ENCODE peak calls at places on chromosomes 12 and 14, in nine cellular contexts. O, B, H, K, Z, A, X, S and V are unnamed samples.

GRCh38 chr12:14846042-14846587 is 2.8 kb upstream of the ART4 start:
- DNase-seq in O (no peak), B (peak), H (no peak), K (no peak), Z (no peak), A (no peak), X (peak), S (no peak), V (peak)

GRCh38 chr14:63726499-63726898 is 1.4 kb downstream of the SGPP1 start:
- DNase-seq in O (no peak), B (peak), H (no peak), K (no peak), Z (no peak), A (no peak), X (no peak), S (no peak), V (no peak)

GRCh38 chr12:80411787-80412186 is 32.2 kb upstream of the PTPRQ start:
- DNase-seq in O (no peak), B (no peak), H (no peak), K (no peak), Z (no peak), A (no peak), X (no peak), S (no peak), V (no peak)

GRCh38 chr12:124869011-124869665 is 5.5 kb upstream of the SCARB1 start:
- DNase-seq in O (no peak), B (peak), H (no peak), K (no peak), Z (no peak), A (peak), X (no peak), S (no peak), V (peak)

GRCh38 chr14:86035882-86036281 is 505.9 kb downstream of the FLRT2 start:
- DNase-seq in O (peak), B (peak), H (no peak), K (peak), Z (no peak), A (peak), X (no peak), S (no peak), V (peak)

GRCh38 chr12:91383106-91383505 is 200.5 kb upstream of the DCN start:
- DNase-seq in O (peak), B (no peak), H (no peak), K (no peak), Z (no peak), A (no peak), X (no peak), S (no peak), V (no peak)

GRCh38 chr12:56198836-56199235 is 9.6 kb upstream of the SMARCC2 start:
- DNase-seq in O (no peak), B (no peak), H (no peak), K (no peak), Z (no peak), A (no peak), X (peak), S (no peak), V (no peak)

GRCh38 chr12:130832561-130833209 is 6.4 kb downstream of the STX2 start:
- DNase-seq in O (peak), B (peak), H (no peak), K (no peak), Z (peak), A (no peak), X (peak), S (no peak), V (peak)

GRCh38 chr14:78644824-78645559 is 474.8 kb downstream of the NRXN3 start:
- DNase-seq in O (no peak), B (no peak), H (no peak), K (no peak), Z (no peak), A (peak), X (no peak), S (no peak), V (no peak)

GRCh38 chr12:62446741-62447452 is 19.7 kb upstream of the MON2 start:
- DNase-seq in O (no peak), B (peak), H (no peak), K (no peak), Z (no peak), A (no peak), X (no peak), S (no peak), V (peak)

GRCh38 chr12:53428741-53429140 is 5.1 kb downstream of the AMHR2 start:
- DNase-seq in O (no peak), B (no peak), H (no peak), K (no peak), Z (no peak), A (no peak), X (no peak), S (no peak), V (no peak)

GRCh38 chr12:47834199-47835016 is 14.7 kb upstream of the HDAC7 start:
- DNase-seq in O (no peak), B (no peak), H (no peak), K (no peak), Z (no peak), A (no peak), X (no peak), S (no peak), V (no peak)

GRCh38 chr12:54232790-54233189 is 44.0 kb upstream of the SMUG1 start:
- DNase-seq in O (peak), B (no peak), H (no peak), K (no peak), Z (no peak), A (no peak), X (peak), S (no peak), V (no peak)

GRCh38 chr12:28130625-28131598 is 59.3 kb upstream of the CCDC91 start:
- DNase-seq in O (peak), B (peak), H (no peak), K (no peak), Z (peak), A (no peak), X (peak), S (no peak), V (no peak)

GRCh38 chr12:112964067-112964670 is 14.2 kb upstream of the OAS2 start:
- DNase-seq in O (no peak), B (no peak), H (no peak), K (no peak), Z (no peak), A (no peak), X (no peak), S (no peak), V (no peak)

GRCh38 chr14:74567646-74568379 is 44.2 kb downstream of the LTBP2 start:
- DNase-seq in O (no peak), B (no peak), H (no peak), K (no peak), Z (no peak), A (no peak), X (no peak), S (no peak), V (no peak)

GRCh38 chr14:23119362-23120327 is 590 bp upstream of the CEBPE start:
- DNase-seq in O (no peak), B (peak), H (no peak), K (no peak), Z (no peak), A (no peak), X (no peak), S (no peak), V (peak)

GRCh38 chr12:117012189-117012805 is 86.9 kb downstream of the TESC start:
- DNase-seq in O (peak), B (peak), H (no peak), K (no peak), Z (peak), A (no peak), X (peak), S (no peak), V (peak)

GRCh38 chr14:99315197-99315596 is 43.2 kb upstream of the BCL11B start:
- DNase-seq in O (no peak), B (no peak), H (no peak), K (no peak), Z (no peak), A (no peak), X (no peak), S (no peak), V (peak)

GRCh38 chr14:64294672-64295413 is 672 bp upstream of the ESR2 start:
- DNase-seq in O (peak), B (peak), H (peak), K (peak), Z (no peak), A (peak), X (peak), S (no peak), V (no peak)